ENCODE peak calls at places on chromosomes 2 and 18, in ten cellular contexts. One of them, this sample, is unnamed.

GRCh38 chr2:171735991-171736710 is 48.9 kb downstream of the DYNC1I2 start:
- DNase-seq in A549: no peak
- DNase-seq in psoas muscle: no peak
- DNase-seq in IMR-90: no peak
- DNase-seq in tibial artery: no peak
- DNase-seq in HepG2: peak
- DNase-seq in Peyer's patch: no peak
- DNase-seq in left lung: no peak
- DNase-seq in spleen: no peak
- DNase-seq in breast epithelium: no peak
- DNase-seq in this sample: no peak

GRCh38 chr2:23091019-23091418 is 294.0 kb upstream of the KLHL29 start:
- DNase-seq in A549: no peak
- DNase-seq in psoas muscle: no peak
- DNase-seq in IMR-90: no peak
- DNase-seq in tibial artery: no peak
- DNase-seq in HepG2: no peak
- DNase-seq in Peyer's patch: no peak
- DNase-seq in left lung: no peak
- DNase-seq in spleen: no peak
- DNase-seq in breast epithelium: no peak
- DNase-seq in this sample: no peak

GRCh38 chr2:86105969-86106945 is at the start of gene PTCD3:
- DNase-seq in A549: peak
- DNase-seq in psoas muscle: peak
- DNase-seq in IMR-90: peak
- DNase-seq in tibial artery: peak
- DNase-seq in HepG2: peak
- DNase-seq in Peyer's patch: peak
- DNase-seq in left lung: peak
- DNase-seq in spleen: peak
- DNase-seq in breast epithelium: peak
- DNase-seq in this sample: peak

GRCh38 chr2:152504618-152505017 is 169.6 kb downstream of the FMNL2 start:
- DNase-seq in A549: peak
- DNase-seq in psoas muscle: no peak
- DNase-seq in IMR-90: peak
- DNase-seq in tibial artery: no peak
- DNase-seq in HepG2: no peak
- DNase-seq in Peyer's patch: no peak
- DNase-seq in left lung: no peak
- DNase-seq in spleen: no peak
- DNase-seq in breast epithelium: no peak
- DNase-seq in this sample: no peak

GRCh38 chr2:145723872-145724271 is 1204.0 kb upstream of the ZEB2 start:
- DNase-seq in A549: no peak
- DNase-seq in psoas muscle: no peak
- DNase-seq in IMR-90: no peak
- DNase-seq in tibial artery: no peak
- DNase-seq in HepG2: no peak
- DNase-seq in Peyer's patch: no peak
- DNase-seq in left lung: no peak
- DNase-seq in spleen: no peak
- DNase-seq in breast epithelium: no peak
- DNase-seq in this sample: no peak

GRCh38 chr2:171763602-171764001 is 76.3 kb downstream of the DYNC1I2 start:
- DNase-seq in A549: no peak
- DNase-seq in psoas muscle: no peak
- DNase-seq in IMR-90: no peak
- DNase-seq in tibial artery: no peak
- DNase-seq in HepG2: peak
- DNase-seq in Peyer's patch: no peak
- DNase-seq in left lung: no peak
- DNase-seq in spleen: no peak
- DNase-seq in breast epithelium: no peak
- DNase-seq in this sample: no peak

GRCh38 chr2:64568836-64569235 is 44.7 kb downstream of the AFTPH start:
- DNase-seq in A549: no peak
- DNase-seq in psoas muscle: no peak
- DNase-seq in IMR-90: peak
- DNase-seq in tibial artery: no peak
- DNase-seq in HepG2: peak
- DNase-seq in Peyer's patch: no peak
- DNase-seq in left lung: no peak
- DNase-seq in spleen: no peak
- DNase-seq in breast epithelium: no peak
- DNase-seq in this sample: no peak

GRCh38 chr2:84846041-84846663 is 34.7 kb downstream of the TRABD2A start:
- DNase-seq in A549: no peak
- DNase-seq in psoas muscle: no peak
- DNase-seq in IMR-90: peak
- DNase-seq in tibial artery: no peak
- DNase-seq in HepG2: no peak
- DNase-seq in Peyer's patch: peak
- DNase-seq in left lung: no peak
- DNase-seq in spleen: no peak
- DNase-seq in breast epithelium: no peak
- DNase-seq in this sample: no peak

GRCh38 chr2:3361518-3362438 is 15.8 kb downstream of the EIPR1 start:
- DNase-seq in A549: no peak
- DNase-seq in psoas muscle: no peak
- DNase-seq in IMR-90: no peak
- DNase-seq in tibial artery: no peak
- DNase-seq in HepG2: no peak
- DNase-seq in Peyer's patch: no peak
- DNase-seq in left lung: no peak
- DNase-seq in spleen: no peak
- DNase-seq in breast epithelium: no peak
- DNase-seq in this sample: no peak

GRCh38 chr18:35289293-35290069 is 548 bp downstream of the ZSCAN30 start:
- DNase-seq in A549: no peak
- DNase-seq in psoas muscle: no peak
- DNase-seq in IMR-90: peak
- DNase-seq in tibial artery: no peak
- DNase-seq in HepG2: peak
- DNase-seq in Peyer's patch: no peak
- DNase-seq in left lung: peak
- DNase-seq in spleen: no peak
- DNase-seq in breast epithelium: no peak
- DNase-seq in this sample: peak

GRCh38 chr18:26764177-26764576 is 101.3 kb downstream of the AQP4 start:
- DNase-seq in A549: no peak
- DNase-seq in psoas muscle: no peak
- DNase-seq in IMR-90: no peak
- DNase-seq in tibial artery: no peak
- DNase-seq in HepG2: no peak
- DNase-seq in Peyer's patch: no peak
- DNase-seq in left lung: no peak
- DNase-seq in spleen: no peak
- DNase-seq in breast epithelium: no peak
- DNase-seq in this sample: no peak

GRCh38 chr2:44684559-44684958 is 256.9 kb upstream of the SIX3 start:
- DNase-seq in A549: no peak
- DNase-seq in psoas muscle: no peak
- DNase-seq in IMR-90: no peak
- DNase-seq in tibial artery: no peak
- DNase-seq in HepG2: no peak
- DNase-seq in Peyer's patch: no peak
- DNase-seq in left lung: no peak
- DNase-seq in spleen: no peak
- DNase-seq in breast epithelium: no peak
- DNase-seq in this sample: no peak

GRCh38 chr2:197174539-197175094 is 136.0 kb downstream of the ANKRD44 start:
- DNase-seq in A549: no peak
- DNase-seq in psoas muscle: no peak
- DNase-seq in IMR-90: peak
- DNase-seq in tibial artery: no peak
- DNase-seq in HepG2: no peak
- DNase-seq in Peyer's patch: no peak
- DNase-seq in left lung: no peak
- DNase-seq in spleen: no peak
- DNase-seq in breast epithelium: no peak
- DNase-seq in this sample: no peak

GRCh38 chr2:176582183-176582582 is 312.9 kb downstream of the MTX2 start:
- DNase-seq in A549: no peak
- DNase-seq in psoas muscle: no peak
- DNase-seq in IMR-90: no peak
- DNase-seq in tibial artery: no peak
- DNase-seq in HepG2: no peak
- DNase-seq in Peyer's patch: no peak
- DNase-seq in left lung: no peak
- DNase-seq in spleen: no peak
- DNase-seq in breast epithelium: no peak
- DNase-seq in this sample: no peak

GRCh38 chr2:88018969-88019368 is 2.6 kb upstream of the RNU2-63P start:
- DNase-seq in A549: no peak
- DNase-seq in psoas muscle: no peak
- DNase-seq in IMR-90: no peak
- DNase-seq in tibial artery: no peak
- DNase-seq in HepG2: no peak
- DNase-seq in Peyer's patch: no peak
- DNase-seq in left lung: no peak
- DNase-seq in spleen: no peak
- DNase-seq in breast epithelium: no peak
- DNase-seq in this sample: no peak

GRCh38 chr2:55119711-55120487 is 69.6 kb upstream of the RTN4 start:
- DNase-seq in A549: no peak
- DNase-seq in psoas muscle: no peak
- DNase-seq in IMR-90: no peak
- DNase-seq in tibial artery: no peak
- DNase-seq in HepG2: no peak
- DNase-seq in Peyer's patch: no peak
- DNase-seq in left lung: no peak
- DNase-seq in spleen: no peak
- DNase-seq in breast epithelium: no peak
- DNase-seq in this sample: no peak

GRCh38 chr2:230131366-230131765 is 62.6 kb upstream of the SLC16A14 start:
- DNase-seq in A549: no peak
- DNase-seq in psoas muscle: no peak
- DNase-seq in IMR-90: no peak
- DNase-seq in tibial artery: no peak
- DNase-seq in HepG2: no peak
- DNase-seq in Peyer's patch: no peak
- DNase-seq in left lung: no peak
- DNase-seq in spleen: no peak
- DNase-seq in breast epithelium: no peak
- DNase-seq in this sample: no peak

GRCh38 chr2:216633616-216634316 is 546 bp downstream of the IGFBP2 start:
- DNase-seq in A549: peak
- DNase-seq in psoas muscle: no peak
- DNase-seq in IMR-90: no peak
- DNase-seq in tibial artery: no peak
- DNase-seq in HepG2: no peak
- DNase-seq in Peyer's patch: no peak
- DNase-seq in left lung: no peak
- DNase-seq in spleen: no peak
- DNase-seq in breast epithelium: no peak
- DNase-seq in this sample: no peak

GRCh38 chr2:28663359-28663758 is 88.3 kb upstream of the PPP1CB start:
- DNase-seq in A549: peak
- DNase-seq in psoas muscle: no peak
- DNase-seq in IMR-90: peak
- DNase-seq in tibial artery: no peak
- DNase-seq in HepG2: peak
- DNase-seq in Peyer's patch: no peak
- DNase-seq in left lung: no peak
- DNase-seq in spleen: no peak
- DNase-seq in breast epithelium: no peak
- DNase-seq in this sample: no peak
- TF ChIP-seq CTCF in A549: no peak
- TF ChIP-seq CTCF in psoas muscle: no peak
- TF ChIP-seq CTCF in IMR-90: peak
- TF ChIP-seq CTCF in tibial artery: peak
- TF ChIP-seq CTCF in HepG2: no peak
- TF ChIP-seq CTCF in Peyer's patch: no peak
- TF ChIP-seq CTCF in left lung: no peak
- TF ChIP-seq CTCF in spleen: no peak
- TF ChIP-seq CTCF in breast epithelium: no peak
- TF ChIP-seq CTCF in this sample: no peak

GRCh38 chr2:240131941-240132650 is 4.0 kb downstream of the COPS9 start:
- DNase-seq in A549: no peak
- DNase-seq in psoas muscle: peak
- DNase-seq in IMR-90: no peak
- DNase-seq in tibial artery: peak
- DNase-seq in HepG2: no peak
- DNase-seq in Peyer's patch: peak
- DNase-seq in left lung: peak
- DNase-seq in spleen: peak
- DNase-seq in breast epithelium: peak
- DNase-seq in this sample: peak
- H3K27ac ChIP-seq in A549: no peak
- H3K27ac ChIP-seq in psoas muscle: no peak
- H3K27ac ChIP-seq in IMR-90: no peak
- H3K27ac ChIP-seq in tibial artery: no peak
- H3K27ac ChIP-seq in HepG2: no peak
- H3K27ac ChIP-seq in Peyer's patch: no peak
- H3K27ac ChIP-seq in left lung: no peak
- H3K27ac ChIP-seq in spleen: no peak
- H3K27ac ChIP-seq in breast epithelium: no peak
- H3K27ac ChIP-seq in this sample: no peak

DNA sequence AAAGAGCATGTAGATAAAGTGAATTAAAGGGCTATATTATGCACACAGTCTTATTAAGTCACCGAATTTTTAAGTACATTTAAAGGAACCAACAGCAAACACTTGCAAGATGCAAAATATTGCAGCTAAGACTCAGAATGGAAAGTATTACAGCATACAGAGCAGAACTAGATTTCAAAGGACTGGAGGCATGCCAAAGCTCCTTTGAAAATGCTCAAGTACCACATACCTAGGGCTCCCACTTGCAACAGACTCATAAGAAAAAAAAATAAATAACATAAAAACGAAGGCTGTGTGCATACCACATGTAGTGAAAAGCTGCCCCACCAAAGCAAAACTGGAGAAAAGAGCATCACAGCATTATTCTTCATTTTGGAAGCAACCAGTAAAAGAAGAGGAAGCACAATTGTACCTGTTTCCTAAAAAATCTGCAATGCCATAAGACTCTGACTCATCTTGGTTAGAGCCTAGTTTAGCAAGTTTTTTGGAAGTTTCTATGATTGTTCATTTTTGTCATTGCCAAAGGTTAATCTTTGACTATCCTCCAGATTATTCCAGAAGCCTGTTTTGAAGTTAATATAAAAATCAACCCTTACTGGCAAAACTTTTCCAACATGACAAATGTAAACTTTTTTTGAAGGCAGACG is 306.0 kb upstream of the COL3A1 start:
- DNase-seq in A549: peak
- DNase-seq in psoas muscle: no peak
- DNase-seq in IMR-90: peak
- DNase-seq in tibial artery: no peak
- DNase-seq in HepG2: no peak
- DNase-seq in Peyer's patch: no peak
- DNase-seq in left lung: no peak
- DNase-seq in spleen: no peak
- DNase-seq in breast epithelium: no peak
- DNase-seq in this sample: no peak
- H3K4me3 ChIP-seq in A549: no peak
- H3K4me3 ChIP-seq in psoas muscle: no peak
- H3K4me3 ChIP-seq in IMR-90: no peak
- H3K4me3 ChIP-seq in tibial artery: no peak
- H3K4me3 ChIP-seq in HepG2: no peak
- H3K4me3 ChIP-seq in Peyer's patch: no peak
- H3K4me3 ChIP-seq in left lung: no peak
- H3K4me3 ChIP-seq in spleen: no peak
- H3K4me3 ChIP-seq in breast epithelium: no peak
- H3K4me3 ChIP-seq in this sample: no peak

GRCh38 chr2:164504253-164504652 is 117.0 kb downstream of the GRB14 start:
- DNase-seq in A549: peak
- DNase-seq in psoas muscle: no peak
- DNase-seq in IMR-90: no peak
- DNase-seq in tibial artery: no peak
- DNase-seq in HepG2: peak
- DNase-seq in Peyer's patch: no peak
- DNase-seq in left lung: no peak
- DNase-seq in spleen: no peak
- DNase-seq in breast epithelium: no peak
- DNase-seq in this sample: no peak
- TF ChIP-seq CTCF in A549: peak
- TF ChIP-seq CTCF in psoas muscle: no peak
- TF ChIP-seq CTCF in IMR-90: no peak
- TF ChIP-seq CTCF in tibial artery: no peak
- TF ChIP-seq CTCF in HepG2: peak
- TF ChIP-seq CTCF in Peyer's patch: no peak
- TF ChIP-seq CTCF in left lung: no peak
- TF ChIP-seq CTCF in spleen: no peak
- TF ChIP-seq CTCF in breast epithelium: no peak
- TF ChIP-seq CTCF in this sample: peak